ENCODE peak calls at places on chromosomes 4 and X, in ten cellular contexts. D is HS-5; C is activated naive CD4-positive, alpha-beta T cell treated with anti-CD3 and anti-CD28 coated beads for 36 hours; F is stimulated activated CD4-positive, alpha-beta T cell treated with anti-CD3 and anti-CD28 coated beads, Interleukin-12 subunit alpha, Interleukin-12 subunit beta, amount 100 ng/mL, for 48 hours; A is epithelial cell of esophagus; I is T follicular helper cell; H is GM04504; T is fibroblast of the conjunctiva; N is HEK293T; K is NCI-H146. X is an unnamed sample.

GRCh38 chr4:4851906-4852305 is 7.6 kb upstream of the MSX1 start:
- DNase-seq in T (no peak), D (no peak), H (no peak), F (no peak), I (no peak), C (no peak), K (no peak), N (no peak), A (no peak), X (no peak)

GRCh38 chrX:42073468-42073867 is 150.1 kb upstream of the CASK start:
- DNase-seq in C (no peak), A (no peak), N (no peak), T (no peak), F (no peak), H (no peak), K (no peak), D (no peak), I (no peak), X (no peak)

GRCh38 chrX:254630-255215 is 26.5 kb upstream of the PLCXD1 start:
- DNase-seq in D (no peak), N (no peak), F (no peak), I (no peak), A (no peak), K (no peak), T (no peak), H (no peak), C (no peak), X (no peak)

GRCh38 chr4:34723606-34724005 is 1520.7 kb downstream of the ARAP2 start:
- DNase-seq in H (no peak), I (no peak), A (no peak), N (no peak), C (no peak), F (no peak), D (no peak), T (no peak), K (no peak), X (no peak)

GRCh38 chr4:177367336-177367735 is 57.7 kb downstream of the NEIL3 start:
- DNase-seq in A (peak), T (no peak), D (no peak), K (peak), F (no peak), C (peak), N (peak), H (peak), I (no peak), X (peak)

GRCh38 chr4:42167709-42168108 is 15.3 kb upstream of the BEND4 start:
- DNase-seq in F (no peak), A (no peak), D (no peak), K (no peak), I (no peak), H (no peak), C (no peak), N (no peak), T (no peak), X (no peak)

GRCh38 chr4:147814334-147814733 is 82.4 kb downstream of the ARHGAP10 start:
- DNase-seq in N (no peak), F (no peak), D (no peak), C (no peak), H (no peak), T (no peak), A (peak), K (no peak), I (no peak), X (no peak)

GRCh38 chr4:5206391-5206790 is 155.1 kb downstream of the STK32B start:
- DNase-seq in T (peak), F (no peak), A (no peak), N (no peak), C (no peak), H (peak), I (no peak), D (peak), K (no peak), X (peak)

GRCh38 chr4:6804082-6804752 is 21.7 kb downstream of the KIAA0232 start:
- DNase-seq in I (no peak), F (no peak), H (no peak), K (no peak), C (no peak), N (no peak), T (no peak), A (no peak), D (no peak), X (no peak)

GRCh38 chrX:137748827-137749226 is 182.9 kb downstream of the ZIC3 start:
- DNase-seq in C (no peak), T (no peak), D (no peak), N (no peak), F (no peak), H (no peak), K (peak), I (no peak), A (no peak), X (no peak)

GRCh38 chrX:16712825-16713155 is 321 bp upstream of the CTPS2 start:
- DNase-seq in C (no peak), K (no peak), H (no peak), T (no peak), N (no peak), I (no peak), D (no peak), F (no peak), A (no peak), X (no peak)

GRCh38 chr4:9952415-9952950 is 68.8 kb downstream of the SLC2A9 start:
- DNase-seq in A (peak), T (no peak), F (no peak), I (no peak), D (no peak), H (no peak), N (no peak), K (peak), C (no peak), X (peak)

GRCh38 chrX:54495814-54496516 is at the start of gene FGD1:
- DNase-seq in D (no peak), A (peak), T (peak), F (peak), K (peak), C (peak), I (peak), N (peak), H (no peak), X (peak)

GRCh38 chr4:109440948-109441347 is 7.3 kb downstream of the SEC24B start:
- DNase-seq in I (no peak), H (no peak), A (peak), N (no peak), D (no peak), F (no peak), T (no peak), C (no peak), K (no peak), X (peak)

GRCh38 chr4:101205878-101206277 is 141.4 kb downstream of the PPP3CA start:
- DNase-seq in H (no peak), F (peak), C (peak), A (peak), K (no peak), N (no peak), D (no peak), T (no peak), I (no peak), X (peak)

GRCh38 chrX:49291615-49292337 is 11.7 kb upstream of the GAGE10 start:
- DNase-seq in T (peak), I (peak), F (peak), H (peak), K (peak), C (peak), A (peak), D (no peak), N (peak), X (peak)

GRCh38 chrX:1321689-1322088 is 14.9 kb upstream of the IL3RA start:
- DNase-seq in C (no peak), D (no peak), F (no peak), I (no peak), N (no peak), T (no peak), A (no peak), H (no peak), K (no peak), X (no peak)

GRCh38 chrX:10467793-10468192 is 152.6 kb downstream of the MID1 start:
- DNase-seq in D (no peak), T (no peak), I (no peak), K (no peak), F (no peak), N (no peak), A (no peak), H (no peak), C (no peak), X (peak)

GRCh38 chrX:68429216-68429615 is 4.1 kb downstream of the OPHN1 start:
- DNase-seq in T (no peak), H (no peak), K (no peak), N (no peak), C (no peak), F (no peak), D (no peak), I (no peak), A (peak), X (peak)

X was measured in cardiac fibroblast.